ENCODE peak calls at places on chromosomes 2 and 18, in four cellular contexts. One of them, this sample, is unnamed.

GRCh38 chr18:7548226-7548625 is 18.9 kb upstream of the PTPRM start:
- DNase-seq in NAMALWA: no peak
- DNase-seq in dermis microvascular lymphatic vessel endothelial cell: no peak
- DNase-seq in body of pancreas: no peak
- DNase-seq in this sample: no peak

GRCh38 chr2:157497603-157498314 is 53.9 kb upstream of the CYTIP start:
- DNase-seq in NAMALWA: peak
- DNase-seq in dermis microvascular lymphatic vessel endothelial cell: peak
- DNase-seq in body of pancreas: no peak
- DNase-seq in this sample: no peak

GRCh38 chr2:174362949-174363348 is 28.2 kb downstream of the SP9 start:
- DNase-seq in NAMALWA: no peak
- DNase-seq in dermis microvascular lymphatic vessel endothelial cell: no peak
- DNase-seq in body of pancreas: no peak
- DNase-seq in this sample: no peak

GRCh38 chr2:44120428-44120827 is 48.2 kb upstream of the PPM1B start:
- DNase-seq in NAMALWA: no peak
- DNase-seq in dermis microvascular lymphatic vessel endothelial cell: no peak
- DNase-seq in body of pancreas: no peak
- DNase-seq in this sample: no peak

GRCh38 chr18:52541056-52541455 is 201.1 kb downstream of the DCC start:
- DNase-seq in NAMALWA: no peak
- DNase-seq in dermis microvascular lymphatic vessel endothelial cell: no peak
- DNase-seq in body of pancreas: no peak
- DNase-seq in this sample: no peak

GRCh38 chr2:19901201-19901457 is 654 bp downstream of the TTC32 start:
- DNase-seq in NAMALWA: no peak
- DNase-seq in dermis microvascular lymphatic vessel endothelial cell: no peak
- DNase-seq in body of pancreas: no peak
- DNase-seq in this sample: no peak

GRCh38 chr2:25698752-25699151 is 25.4 kb upstream of the DTNB start:
- DNase-seq in NAMALWA: no peak
- DNase-seq in dermis microvascular lymphatic vessel endothelial cell: peak
- DNase-seq in body of pancreas: no peak
- DNase-seq in this sample: no peak

GRCh38 chr2:178361588-178361987 is 89.4 kb downstream of the PRKRA start:
- DNase-seq in NAMALWA: no peak
- DNase-seq in dermis microvascular lymphatic vessel endothelial cell: no peak
- DNase-seq in body of pancreas: no peak
- DNase-seq in this sample: no peak

GRCh38 chr2:123976249-123976648 is 48.8 kb upstream of the CNTNAP5 start:
- DNase-seq in NAMALWA: no peak
- DNase-seq in dermis microvascular lymphatic vessel endothelial cell: no peak
- DNase-seq in body of pancreas: no peak
- DNase-seq in this sample: no peak

GRCh38 chr2:10124538-10125045 is 2.1 kb downstream of the RRM2 start:
- DNase-seq in NAMALWA: peak
- DNase-seq in dermis microvascular lymphatic vessel endothelial cell: peak
- DNase-seq in body of pancreas: peak
- DNase-seq in this sample: peak

GRCh38 chr2:8644605-8645175 is 37.2 kb upstream of the ID2 start:
- DNase-seq in NAMALWA: no peak
- DNase-seq in dermis microvascular lymphatic vessel endothelial cell: no peak
- DNase-seq in body of pancreas: no peak
- DNase-seq in this sample: no peak

GRCh38 chr2:43071629-43072550 is 154.5 kb downstream of the ZFP36L2 start:
- DNase-seq in NAMALWA: no peak
- DNase-seq in dermis microvascular lymphatic vessel endothelial cell: no peak
- DNase-seq in body of pancreas: no peak
- DNase-seq in this sample: no peak

GRCh38 chr2:207202645-207203044 is 36.9 kb upstream of the KLF7 start:
- DNase-seq in NAMALWA: peak
- DNase-seq in dermis microvascular lymphatic vessel endothelial cell: peak
- DNase-seq in body of pancreas: no peak
- DNase-seq in this sample: no peak

GRCh38 chr18:60157810-60158209 is 214.8 kb downstream of the MC4R start:
- DNase-seq in NAMALWA: no peak
- DNase-seq in dermis microvascular lymphatic vessel endothelial cell: no peak
- DNase-seq in body of pancreas: no peak
- DNase-seq in this sample: no peak

GRCh38 chr2:215404357-215404719 is 31.5 kb downstream of the FN1 start:
- DNase-seq in NAMALWA: no peak
- DNase-seq in dermis microvascular lymphatic vessel endothelial cell: no peak
- DNase-seq in body of pancreas: no peak
- DNase-seq in this sample: no peak